ENCODE peak calls at places on chromosomes 6 and 20, in seven cellular contexts. One of them, this sample, is unnamed. For H3K4me1, the result is how much of the 10 kb centered on the place peaks cover.

GRCh38 chr6:169604076-169604475 is 97.8 kb downstream of the WDR27 start:
- DNase-seq in mammary epithelial cell: no peak
- DNase-seq in transverse colon: no peak
- DNase-seq in left lung: no peak
- DNase-seq in fibroblast of lung: no peak
- DNase-seq in heart right ventricle: no peak
- DNase-seq in thoracic aorta: no peak
- DNase-seq in this sample: no peak

GRCh38 chr20:44979090-44979621 is 12.8 kb downstream of the STK4 start:
- DNase-seq in mammary epithelial cell: no peak
- DNase-seq in transverse colon: peak
- DNase-seq in left lung: no peak
- DNase-seq in fibroblast of lung: peak
- DNase-seq in heart right ventricle: no peak
- DNase-seq in thoracic aorta: no peak
- DNase-seq in this sample: no peak

GRCh38 chr20:52457826-52458225 is 266.2 kb upstream of the ZFP64 start:
- DNase-seq in mammary epithelial cell: no peak
- DNase-seq in transverse colon: no peak
- DNase-seq in left lung: no peak
- DNase-seq in fibroblast of lung: peak
- DNase-seq in heart right ventricle: no peak
- DNase-seq in thoracic aorta: no peak
- DNase-seq in this sample: no peak

GRCh38 chr20:51966296-51966971 is 164.1 kb upstream of the SALL4 start:
- DNase-seq in mammary epithelial cell: peak
- DNase-seq in transverse colon: peak
- DNase-seq in left lung: no peak
- DNase-seq in fibroblast of lung: peak
- DNase-seq in heart right ventricle: peak
- DNase-seq in thoracic aorta: no peak
- DNase-seq in this sample: no peak

GRCh38 chr20:35092524-35093244 is at the start of gene TRPC4AP:
- DNase-seq in mammary epithelial cell: peak
- DNase-seq in transverse colon: peak
- DNase-seq in left lung: peak
- DNase-seq in fibroblast of lung: peak
- DNase-seq in heart right ventricle: peak
- DNase-seq in thoracic aorta: peak
- DNase-seq in this sample: peak

GRCh38 chr20:52619671-52620070 is 352.5 kb upstream of the TSHZ2 start:
- DNase-seq in mammary epithelial cell: no peak
- DNase-seq in transverse colon: no peak
- DNase-seq in left lung: no peak
- DNase-seq in fibroblast of lung: no peak
- DNase-seq in heart right ventricle: no peak
- DNase-seq in thoracic aorta: no peak
- DNase-seq in this sample: no peak

GRCh38 chr6:36613200-36613995 is 19.2 kb downstream of the SRSF3 start:
- DNase-seq in mammary epithelial cell: no peak
- DNase-seq in transverse colon: no peak
- DNase-seq in left lung: no peak
- DNase-seq in fibroblast of lung: no peak
- DNase-seq in heart right ventricle: no peak
- DNase-seq in thoracic aorta: no peak
- DNase-seq in this sample: peak

GRCh38 chr6:109308018-109308492 is 74.2 kb downstream of the CD164 start:
- DNase-seq in mammary epithelial cell: peak
- DNase-seq in transverse colon: peak
- DNase-seq in left lung: no peak
- DNase-seq in fibroblast of lung: peak
- DNase-seq in heart right ventricle: peak
- DNase-seq in thoracic aorta: peak
- DNase-seq in this sample: peak

GRCh38 chr6:29958046-29958445 is 15.7 kb downstream of the HLA-A start:
- DNase-seq in mammary epithelial cell: no peak
- DNase-seq in transverse colon: no peak
- DNase-seq in left lung: no peak
- DNase-seq in fibroblast of lung: no peak
- DNase-seq in heart right ventricle: no peak
- DNase-seq in thoracic aorta: no peak
- DNase-seq in this sample: no peak

GRCh38 chr6:1798965-1799325 is 189.2 kb downstream of the FOXC1 start:
- DNase-seq in mammary epithelial cell: no peak
- DNase-seq in transverse colon: no peak
- DNase-seq in left lung: no peak
- DNase-seq in fibroblast of lung: no peak
- DNase-seq in heart right ventricle: no peak
- DNase-seq in thoracic aorta: no peak
- DNase-seq in this sample: no peak

GRCh38 chr6:149476789-149477455 is 7.9 kb downstream of the ZC3H12D start:
- DNase-seq in mammary epithelial cell: no peak
- DNase-seq in transverse colon: no peak
- DNase-seq in left lung: no peak
- DNase-seq in fibroblast of lung: no peak
- DNase-seq in heart right ventricle: no peak
- DNase-seq in thoracic aorta: no peak
- DNase-seq in this sample: peak

GRCh38 chr6:32819729-32820128 is 2.9 kb upstream of the HLA-DOB start:
- DNase-seq in mammary epithelial cell: peak
- DNase-seq in transverse colon: no peak
- DNase-seq in left lung: no peak
- DNase-seq in fibroblast of lung: peak
- DNase-seq in heart right ventricle: no peak
- DNase-seq in thoracic aorta: no peak
- DNase-seq in this sample: no peak

DNA sequence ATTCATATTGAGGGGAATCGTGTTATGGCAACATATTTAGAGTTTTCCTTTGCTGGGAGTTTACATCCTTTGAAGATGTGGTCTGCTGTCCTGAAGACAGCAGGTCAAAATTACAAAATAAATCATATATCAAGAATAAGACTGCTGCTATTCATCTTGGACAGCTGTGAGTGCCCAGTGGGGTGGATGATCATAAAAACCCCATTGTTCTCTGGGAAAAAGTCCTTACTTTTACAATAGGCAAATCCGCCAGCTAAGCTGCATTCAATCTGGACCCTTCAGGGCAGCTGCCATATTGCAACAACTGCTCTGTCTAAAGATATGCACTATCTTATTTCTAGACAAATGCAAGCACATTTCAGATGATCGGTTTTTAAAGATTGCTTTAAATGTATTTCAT is 19.4 kb downstream of the CASS4 start:
- DNase-seq in mammary epithelial cell: no peak
- DNase-seq in transverse colon: no peak
- DNase-seq in left lung: no peak
- DNase-seq in fibroblast of lung: no peak
- DNase-seq in heart right ventricle: no peak
- DNase-seq in thoracic aorta: no peak
- DNase-seq in this sample: no peak
- H3K4me1 ChIP-seq in mammary epithelial cell: under half
- H3K4me1 ChIP-seq in transverse colon: under half
- H3K4me1 ChIP-seq in left lung: under half
- H3K4me1 ChIP-seq in fibroblast of lung: half or more
- H3K4me1 ChIP-seq in heart right ventricle: under half
- H3K4me1 ChIP-seq in thoracic aorta: under half
- H3K4me1 ChIP-seq in this sample: under half

GRCh38 chr6:7058250-7058923 is 49.4 kb upstream of the RREB1 start:
- DNase-seq in mammary epithelial cell: peak
- DNase-seq in transverse colon: peak
- DNase-seq in left lung: no peak
- DNase-seq in fibroblast of lung: peak
- DNase-seq in heart right ventricle: no peak
- DNase-seq in thoracic aorta: no peak
- DNase-seq in this sample: no peak
- H3K27ac ChIP-seq in mammary epithelial cell: peak
- H3K27ac ChIP-seq in transverse colon: peak
- H3K27ac ChIP-seq in left lung: peak
- H3K27ac ChIP-seq in fibroblast of lung: peak
- H3K27ac ChIP-seq in heart right ventricle: no peak
- H3K27ac ChIP-seq in thoracic aorta: no peak
- H3K27ac ChIP-seq in this sample: no peak

DNA sequence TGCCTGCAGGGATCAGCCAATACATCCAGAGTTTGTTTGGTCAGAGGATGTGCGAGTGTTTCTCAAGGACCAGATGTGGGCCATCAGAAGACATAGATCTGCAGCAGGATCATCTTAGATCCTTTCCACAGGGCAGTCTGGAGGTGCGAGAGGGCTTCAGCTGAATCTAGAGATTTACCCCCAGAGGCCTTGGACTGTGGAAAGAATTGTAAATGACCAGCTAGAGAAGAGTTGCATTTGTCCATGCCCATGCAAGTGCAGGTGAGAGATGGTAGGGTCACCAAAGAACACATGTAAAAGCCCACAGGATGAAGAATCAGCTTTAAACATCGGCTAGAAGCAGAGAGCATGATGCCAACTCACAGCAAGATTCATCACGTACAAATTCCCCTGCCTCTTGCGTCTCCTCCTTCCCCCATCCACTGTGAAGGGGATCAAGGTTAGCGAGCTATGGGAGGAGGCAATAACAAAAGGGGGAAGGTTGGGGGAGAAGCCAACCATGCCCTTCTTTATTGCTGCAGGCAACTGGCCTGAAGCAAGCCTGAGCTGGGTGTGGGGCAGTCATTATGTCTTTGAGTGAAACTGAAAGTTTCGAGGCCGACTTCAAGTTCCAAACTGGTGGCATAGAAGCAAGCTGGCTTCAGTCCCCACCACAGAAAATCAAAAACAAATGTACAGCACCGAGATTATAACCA is 83.5 kb downstream of the SCML4 start:
- DNase-seq in mammary epithelial cell: no peak
- DNase-seq in transverse colon: peak
- DNase-seq in left lung: no peak
- DNase-seq in fibroblast of lung: no peak
- DNase-seq in heart right ventricle: no peak
- DNase-seq in thoracic aorta: no peak
- DNase-seq in this sample: no peak
- H3K4me1 ChIP-seq in mammary epithelial cell: under half
- H3K4me1 ChIP-seq in transverse colon: under half
- H3K4me1 ChIP-seq in left lung: under half
- H3K4me1 ChIP-seq in fibroblast of lung: under half
- H3K4me1 ChIP-seq in heart right ventricle: under half
- H3K4me1 ChIP-seq in thoracic aorta: under half
- H3K4me1 ChIP-seq in this sample: under half

GRCh38 chr20:57658447-57659130 is 38.4 kb upstream of the ZBP1 start:
- DNase-seq in mammary epithelial cell: no peak
- DNase-seq in transverse colon: peak
- DNase-seq in left lung: no peak
- DNase-seq in fibroblast of lung: no peak
- DNase-seq in heart right ventricle: peak
- DNase-seq in thoracic aorta: no peak
- DNase-seq in this sample: peak

GRCh38 chr20:57661201-57662027 is 41.2 kb upstream of the ZBP1 start:
- DNase-seq in mammary epithelial cell: no peak
- DNase-seq in transverse colon: peak
- DNase-seq in left lung: peak
- DNase-seq in fibroblast of lung: no peak
- DNase-seq in heart right ventricle: no peak
- DNase-seq in thoracic aorta: peak
- DNase-seq in this sample: peak

GRCh38 chr20:57660510-57661199 is 40.4 kb upstream of the ZBP1 start:
- DNase-seq in mammary epithelial cell: no peak
- DNase-seq in transverse colon: peak
- DNase-seq in left lung: no peak
- DNase-seq in fibroblast of lung: no peak
- DNase-seq in heart right ventricle: no peak
- DNase-seq in thoracic aorta: peak
- DNase-seq in this sample: no peak

GRCh38 chr20:57659131-57659788 is 39.0 kb upstream of the ZBP1 start:
- DNase-seq in mammary epithelial cell: no peak
- DNase-seq in transverse colon: peak
- DNase-seq in left lung: peak
- DNase-seq in fibroblast of lung: no peak
- DNase-seq in heart right ventricle: peak
- DNase-seq in thoracic aorta: peak
- DNase-seq in this sample: no peak

DNA sequence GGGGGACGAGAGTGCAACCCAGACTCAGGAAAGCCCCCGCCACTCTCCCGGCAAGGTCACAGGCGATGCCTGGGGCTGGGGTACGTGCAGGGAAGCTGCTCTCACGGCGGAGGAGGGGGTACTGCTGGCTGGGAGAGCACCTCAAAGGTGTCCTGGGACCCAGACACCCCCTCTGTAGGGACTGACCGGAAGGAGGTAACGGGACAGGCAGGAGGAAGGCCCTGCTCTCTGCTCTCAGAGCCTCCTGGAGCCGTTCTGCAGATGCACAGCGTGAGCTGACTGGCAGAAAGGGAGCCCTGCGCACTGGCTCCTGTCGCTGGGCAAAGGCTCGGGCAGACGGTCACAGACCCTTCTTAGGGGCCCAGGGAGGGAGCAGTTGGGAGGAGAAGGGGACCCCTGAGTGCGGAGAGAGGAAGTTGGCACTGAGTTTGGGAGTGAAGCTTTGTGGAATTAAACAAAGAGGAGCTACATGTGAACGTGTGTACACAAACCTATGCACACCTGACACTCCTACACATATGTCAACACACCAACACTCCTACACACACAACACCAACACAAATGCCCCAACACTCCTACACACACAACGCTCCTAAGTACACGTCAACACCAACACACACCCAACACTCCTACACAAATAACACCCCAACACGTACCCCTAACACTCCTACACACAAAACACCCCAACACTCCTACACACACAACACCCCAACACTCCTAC is 39.7 kb upstream of the ZBP1 start:
- DNase-seq in mammary epithelial cell: no peak
- DNase-seq in transverse colon: peak
- DNase-seq in left lung: peak
- DNase-seq in fibroblast of lung: no peak
- DNase-seq in heart right ventricle: no peak
- DNase-seq in thoracic aorta: peak
- DNase-seq in this sample: no peak
- H3K27ac ChIP-seq in mammary epithelial cell: no peak
- H3K27ac ChIP-seq in transverse colon: no peak
- H3K27ac ChIP-seq in left lung: no peak
- H3K27ac ChIP-seq in fibroblast of lung: no peak
- H3K27ac ChIP-seq in heart right ventricle: no peak
- H3K27ac ChIP-seq in thoracic aorta: no peak
- H3K27ac ChIP-seq in this sample: no peak

This sample was measured in ascending aorta.